ENCODE peak calls at places on chromosomes 16 and 17, in ten cellular contexts. O is uterus, R is tibial artery, P is IMR-90, F is sigmoid colon, M is stomach, K is GM23248, C is testis, W is SJSA1, Q is aorta. N is an unnamed sample. For H3K4me1, the result is how much of the 10 kb centered on the place peaks cover.

GRCh38 chr16:62254847-62255246 is 218.6 kb upstream of the CDH8 start:
- DNase-seq in R (no peak), K (no peak), W (no peak), P (no peak), C (no peak), F (no peak), Q (no peak), M (no peak), O (no peak), N (no peak)

GRCh38 chr17:62714016-62714777 is 86.7 kb downstream of the MRC2 start:
- DNase-seq in K (peak), F (peak), R (peak), W (no peak), P (peak), C (peak), O (no peak), M (no peak), Q (no peak), N (no peak)

GRCh38 chr16:69712914-69713581 is 13.3 kb downstream of the NQO1 start:
- DNase-seq in W (no peak), R (peak), Q (no peak), P (no peak), C (no peak), M (no peak), F (no peak), K (no peak), O (no peak), N (no peak)

GRCh38 chr16:20910781-20911321 is 10.3 kb downstream of the LYRM1 start:
- DNase-seq in O (no peak), M (no peak), W (peak), R (no peak), C (no peak), Q (no peak), P (peak), F (no peak), K (peak), N (no peak)

GRCh38 chr16:77723108-77723514 is 797 bp downstream of the NUDT7 start:
- DNase-seq in M (no peak), Q (no peak), O (peak), C (no peak), F (peak), R (peak), W (no peak), K (peak), P (peak), N (no peak)

GRCh38 chr16:49345829-49346228 is 27.8 kb upstream of the C16orf78 start:
- DNase-seq in K (peak), W (no peak), F (no peak), M (no peak), C (no peak), Q (no peak), P (no peak), R (no peak), O (no peak), N (no peak)

GRCh38 chr16:74563828-74564263 is 43.1 kb downstream of the GLG1 start:
- DNase-seq in R (no peak), P (peak), O (no peak), W (no peak), C (no peak), F (no peak), Q (no peak), M (peak), K (peak), N (peak)

GRCh38 chr16:28321700-28322411 is 29.5 kb downstream of the SBK1 start:
- DNase-seq in F (no peak), W (peak), O (no peak), Q (peak), R (no peak), K (peak), P (peak), C (peak), M (no peak), N (no peak)

DNA sequence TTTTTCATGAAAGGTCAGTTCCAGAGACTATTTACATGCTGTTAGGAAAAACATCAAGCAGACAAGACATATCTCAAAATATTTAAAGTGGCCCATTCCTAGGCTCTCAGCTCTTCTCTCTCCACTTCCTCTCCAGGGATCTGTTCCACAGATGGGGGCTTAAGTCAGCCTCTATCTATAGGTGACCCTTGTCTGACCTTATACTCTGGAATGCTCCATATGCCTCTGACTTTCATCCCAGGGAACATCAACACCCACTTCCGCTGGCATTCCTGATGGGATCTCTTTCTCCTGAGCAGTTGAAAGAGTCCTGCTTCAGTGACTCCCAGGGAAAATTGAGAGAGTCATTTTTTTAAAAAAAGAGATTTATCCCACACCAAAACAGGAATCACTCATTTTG is 11.5 kb upstream of the WIPI1 start:
- DNase-seq in W (no peak), R (no peak), O (no peak), F (no peak), Q (no peak), M (no peak), C (no peak), P (peak), K (no peak), N (no peak)
- H3K4me3 ChIP-seq in W (no peak), R (no peak), O (no peak), F (no peak), Q (no peak), M (no peak), C (no peak), P (no peak), K (no peak), N (no peak)

DNA sequence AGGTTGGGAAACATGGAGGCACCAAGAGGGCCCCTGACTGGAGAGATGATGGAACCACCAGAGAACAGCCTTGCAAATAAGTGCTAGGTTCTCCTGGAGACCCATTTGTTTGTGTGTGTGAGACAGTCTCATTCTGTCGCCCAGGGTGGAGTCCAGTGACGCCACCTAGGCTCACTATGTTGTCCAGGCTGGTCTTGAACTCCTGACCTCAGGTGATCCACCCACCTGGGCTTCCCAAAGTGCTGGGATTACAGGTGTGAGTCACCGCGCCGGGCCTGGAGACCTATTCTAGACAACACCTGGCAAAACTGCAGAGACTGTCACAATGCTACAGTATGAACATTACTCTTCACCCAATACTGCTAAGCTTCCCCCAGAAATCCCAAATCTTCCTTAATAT is 1.5 kb downstream of the NPLOC4 start:
- DNase-seq in Q (no peak), O (no peak), P (no peak), C (no peak), M (no peak), R (no peak), F (no peak), W (no peak), K (no peak), N (no peak)
- H3K27ac ChIP-seq in Q (no peak), O (no peak), P (no peak), C (no peak), M (peak), R (no peak), F (peak), W (no peak), K (peak), N (peak)

DNA sequence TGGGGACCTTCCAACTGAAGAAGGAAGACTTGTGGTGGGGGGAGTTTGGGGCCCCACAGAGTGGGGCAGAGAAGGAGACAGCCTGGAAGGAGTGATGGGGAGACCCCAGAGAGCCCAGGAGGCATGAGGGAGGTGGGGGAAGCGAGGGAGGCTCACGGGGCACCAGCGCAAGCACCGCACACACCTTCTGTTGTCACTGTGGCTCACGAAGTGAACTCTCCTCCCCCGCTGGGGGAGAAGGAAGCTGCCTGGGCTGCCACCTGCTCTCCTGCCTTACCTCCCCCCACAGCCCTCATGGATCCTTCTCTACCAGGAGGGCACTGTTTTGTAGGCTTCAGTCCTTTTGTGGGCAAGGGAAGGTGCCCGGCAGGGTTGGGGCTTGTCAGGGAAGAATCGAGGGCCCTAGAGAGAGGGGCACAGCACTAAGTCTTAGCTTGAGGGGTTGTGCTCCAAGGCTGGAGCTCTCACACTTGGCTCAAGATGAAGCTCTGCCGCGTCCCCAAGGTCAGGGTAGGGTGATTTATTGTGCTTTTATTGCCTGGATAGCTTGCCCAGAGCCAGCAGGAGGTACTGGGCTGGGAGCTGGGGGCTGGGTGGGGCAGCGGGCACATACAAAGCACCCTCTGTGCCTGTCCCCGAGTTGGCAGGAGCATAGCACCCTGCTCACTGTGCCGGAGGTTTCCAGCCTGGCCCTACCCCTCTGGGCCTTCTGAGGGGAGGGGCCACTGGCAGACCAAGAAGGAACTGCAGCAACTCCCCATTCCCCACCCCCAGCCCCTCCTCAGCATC is 4.6 kb upstream of the STARD3 start:
- DNase-seq in O (no peak), F (peak), Q (no peak), R (no peak), C (peak), M (peak), P (no peak), W (no peak), K (no peak), N (no peak)
- H3K4me1 ChIP-seq in O (under half), F (under half), Q (under half), R (under half), C (under half), M (under half), P (under half), W (under half), K (under half), N (under half)

DNA sequence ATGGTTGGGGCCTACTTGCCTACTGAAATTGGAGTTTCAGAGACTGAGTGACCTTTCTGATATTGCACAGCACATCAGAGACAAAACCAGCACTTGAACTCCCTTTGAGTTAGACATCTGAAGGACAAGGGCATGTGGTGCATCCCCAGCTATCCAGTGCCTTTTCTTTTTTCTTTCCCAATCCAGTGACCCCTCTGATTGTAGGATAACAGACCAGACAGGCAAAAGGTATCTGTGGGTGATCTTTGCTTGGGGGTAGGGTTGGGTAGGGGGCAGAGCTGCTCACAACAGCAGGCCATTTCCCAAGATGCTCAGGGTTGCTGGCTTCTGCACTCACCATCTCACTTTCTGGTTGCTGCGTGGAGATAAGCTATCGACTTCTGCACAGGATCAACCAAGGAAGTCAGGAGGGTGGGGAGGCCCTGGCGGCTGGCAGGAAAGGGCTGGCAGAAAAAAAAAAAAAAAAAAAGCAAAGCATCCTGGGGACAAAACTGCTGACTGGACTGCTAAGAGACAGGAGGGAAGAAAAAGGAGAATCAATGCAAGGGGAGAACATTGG is 42.2 kb downstream of the HOXB1 start:
- DNase-seq in K (no peak), W (no peak), M (no peak), R (no peak), C (no peak), O (no peak), P (no peak), Q (no peak), F (peak), N (no peak)
- H3K4me3 ChIP-seq in K (no peak), W (no peak), M (no peak), R (no peak), C (no peak), O (no peak), P (no peak), Q (no peak), F (no peak), N (no peak)

GRCh38 chr17:73293480-73293911 is 18.3 kb downstream of the CDC42EP4 start:
- DNase-seq in K (peak), R (peak), W (no peak), O (peak), M (peak), F (peak), C (peak), P (peak), Q (peak), N (peak)
- H3K27ac ChIP-seq in K (peak), R (peak), W (peak), O (peak), M (peak), F (peak), C (no peak), P (peak), Q (peak), N (peak)